ENCODE peak calls at places on chromosomes 7 and 10, in eight cellular contexts. One of them, this sample, is unnamed. For H3K27me3, the result is how much of the 10 kb centered on the place peaks cover.

GRCh38 chr10:88952647-88953111 is at the start of gene ACTA2:
- DNase-seq in naive thymus-derived CD4-positive, alpha-beta T cell: no peak
- DNase-seq in hepatocyte: peak
- DNase-seq in small intestine: no peak
- DNase-seq in Peyer's patch: no peak
- DNase-seq in A673: peak
- DNase-seq in tibial nerve: no peak
- DNase-seq in adrenal gland: peak
- DNase-seq in this sample: no peak

GRCh38 chr7:133258174-133258573 is 5.3 kb downstream of the EXOC4 start:
- DNase-seq in small intestine: no peak
- DNase-seq in adrenal gland: no peak
- DNase-seq in naive thymus-derived CD4-positive, alpha-beta T cell: no peak
- DNase-seq in A673: no peak
- DNase-seq in Peyer's patch: no peak
- DNase-seq in hepatocyte: no peak
- DNase-seq in tibial nerve: no peak
- DNase-seq in this sample: no peak

GRCh38 chr7:40793132-40793531 is 658.3 kb downstream of the SUGCT start:
- DNase-seq in Peyer's patch: no peak
- DNase-seq in A673: no peak
- DNase-seq in tibial nerve: no peak
- DNase-seq in adrenal gland: no peak
- DNase-seq in naive thymus-derived CD4-positive, alpha-beta T cell: no peak
- DNase-seq in small intestine: no peak
- DNase-seq in hepatocyte: no peak
- DNase-seq in this sample: no peak

GRCh38 chr10:103622935-103623574 is 129.6 kb downstream of the NEURL1 start:
- DNase-seq in small intestine: no peak
- DNase-seq in Peyer's patch: no peak
- DNase-seq in tibial nerve: no peak
- DNase-seq in A673: no peak
- DNase-seq in hepatocyte: no peak
- DNase-seq in naive thymus-derived CD4-positive, alpha-beta T cell: no peak
- DNase-seq in adrenal gland: no peak
- DNase-seq in this sample: no peak

GRCh38 chr7:120185940-120186682 is 86.9 kb upstream of the KCND2 start:
- DNase-seq in Peyer's patch: no peak
- DNase-seq in naive thymus-derived CD4-positive, alpha-beta T cell: no peak
- DNase-seq in small intestine: no peak
- DNase-seq in hepatocyte: no peak
- DNase-seq in adrenal gland: no peak
- DNase-seq in A673: no peak
- DNase-seq in tibial nerve: no peak
- DNase-seq in this sample: no peak

GRCh38 chr10:19426039-19426438 is 377.4 kb downstream of the MALRD1 start:
- DNase-seq in A673: no peak
- DNase-seq in hepatocyte: no peak
- DNase-seq in naive thymus-derived CD4-positive, alpha-beta T cell: no peak
- DNase-seq in Peyer's patch: no peak
- DNase-seq in adrenal gland: no peak
- DNase-seq in small intestine: no peak
- DNase-seq in tibial nerve: no peak
- DNase-seq in this sample: no peak

GRCh38 chr10:48694371-48695030 is 9.8 kb downstream of the WDFY4 start:
- DNase-seq in A673: no peak
- DNase-seq in adrenal gland: no peak
- DNase-seq in hepatocyte: no peak
- DNase-seq in naive thymus-derived CD4-positive, alpha-beta T cell: no peak
- DNase-seq in small intestine: no peak
- DNase-seq in Peyer's patch: no peak
- DNase-seq in tibial nerve: no peak
- DNase-seq in this sample: no peak

GRCh38 chr10:129953541-129954031 is 10.5 kb downstream of the EBF3 start:
- DNase-seq in Peyer's patch: no peak
- DNase-seq in A673: no peak
- DNase-seq in adrenal gland: no peak
- DNase-seq in small intestine: no peak
- DNase-seq in hepatocyte: no peak
- DNase-seq in tibial nerve: no peak
- DNase-seq in naive thymus-derived CD4-positive, alpha-beta T cell: no peak
- DNase-seq in this sample: no peak

GRCh38 chr10:78944658-78945333 is 124.0 kb upstream of the ZMIZ1 start:
- DNase-seq in Peyer's patch: peak
- DNase-seq in adrenal gland: peak
- DNase-seq in tibial nerve: peak
- DNase-seq in A673: no peak
- DNase-seq in small intestine: no peak
- DNase-seq in hepatocyte: peak
- DNase-seq in naive thymus-derived CD4-positive, alpha-beta T cell: peak
- DNase-seq in this sample: no peak

GRCh38 chr10:4434105-4434504 is 391.9 kb upstream of the AKR1E2 start:
- DNase-seq in hepatocyte: no peak
- DNase-seq in small intestine: no peak
- DNase-seq in naive thymus-derived CD4-positive, alpha-beta T cell: no peak
- DNase-seq in tibial nerve: no peak
- DNase-seq in Peyer's patch: no peak
- DNase-seq in A673: no peak
- DNase-seq in adrenal gland: no peak
- DNase-seq in this sample: no peak

GRCh38 chr10:7168414-7168813 is 242.4 kb downstream of the SFMBT2 start:
- DNase-seq in Peyer's patch: no peak
- DNase-seq in tibial nerve: no peak
- DNase-seq in adrenal gland: no peak
- DNase-seq in small intestine: peak
- DNase-seq in A673: no peak
- DNase-seq in hepatocyte: no peak
- DNase-seq in naive thymus-derived CD4-positive, alpha-beta T cell: no peak
- DNase-seq in this sample: no peak

GRCh38 chr10:117537436-117537903 is 5.1 kb upstream of the EMX2 start:
- DNase-seq in adrenal gland: peak
- DNase-seq in tibial nerve: no peak
- DNase-seq in small intestine: no peak
- DNase-seq in Peyer's patch: no peak
- DNase-seq in A673: no peak
- DNase-seq in hepatocyte: peak
- DNase-seq in naive thymus-derived CD4-positive, alpha-beta T cell: no peak
- DNase-seq in this sample: no peak

GRCh38 chr7:98568891-98569290 is 48.2 kb upstream of the NPTX2 start:
- DNase-seq in naive thymus-derived CD4-positive, alpha-beta T cell: no peak
- DNase-seq in Peyer's patch: no peak
- DNase-seq in hepatocyte: no peak
- DNase-seq in A673: no peak
- DNase-seq in small intestine: no peak
- DNase-seq in tibial nerve: no peak
- DNase-seq in adrenal gland: peak
- DNase-seq in this sample: no peak

GRCh38 chr7:36506820-36507219 is 117.2 kb downstream of the ANLN start:
- DNase-seq in tibial nerve: no peak
- DNase-seq in A673: no peak
- DNase-seq in Peyer's patch: no peak
- DNase-seq in adrenal gland: no peak
- DNase-seq in naive thymus-derived CD4-positive, alpha-beta T cell: no peak
- DNase-seq in hepatocyte: no peak
- DNase-seq in small intestine: no peak
- DNase-seq in this sample: no peak

GRCh38 chr7:80910228-80910627 is 8.6 kb downstream of the SEMA3C start:
- DNase-seq in adrenal gland: no peak
- DNase-seq in hepatocyte: no peak
- DNase-seq in Peyer's patch: no peak
- DNase-seq in small intestine: no peak
- DNase-seq in tibial nerve: no peak
- DNase-seq in naive thymus-derived CD4-positive, alpha-beta T cell: no peak
- DNase-seq in A673: no peak
- DNase-seq in this sample: no peak

GRCh38 chr7:132386249-132386681 is 190.0 kb downstream of the PLXNA4 start:
- DNase-seq in adrenal gland: peak
- DNase-seq in small intestine: no peak
- DNase-seq in hepatocyte: peak
- DNase-seq in Peyer's patch: no peak
- DNase-seq in tibial nerve: peak
- DNase-seq in naive thymus-derived CD4-positive, alpha-beta T cell: no peak
- DNase-seq in A673: no peak
- DNase-seq in this sample: no peak

GRCh38 chr10:9102026-9102425 is 1047.5 kb downstream of the GATA3 start:
- DNase-seq in adrenal gland: no peak
- DNase-seq in hepatocyte: peak
- DNase-seq in tibial nerve: no peak
- DNase-seq in small intestine: no peak
- DNase-seq in naive thymus-derived CD4-positive, alpha-beta T cell: no peak
- DNase-seq in A673: no peak
- DNase-seq in Peyer's patch: no peak
- DNase-seq in this sample: no peak

GRCh38 chr10:9103301-9103700 is 1048.8 kb downstream of the GATA3 start:
- DNase-seq in hepatocyte: no peak
- DNase-seq in naive thymus-derived CD4-positive, alpha-beta T cell: no peak
- DNase-seq in Peyer's patch: no peak
- DNase-seq in tibial nerve: no peak
- DNase-seq in adrenal gland: no peak
- DNase-seq in A673: peak
- DNase-seq in small intestine: no peak
- DNase-seq in this sample: no peak

GRCh38 chr10:9096288-9096687 is 1041.8 kb downstream of the GATA3 start:
- DNase-seq in A673: no peak
- DNase-seq in hepatocyte: no peak
- DNase-seq in tibial nerve: no peak
- DNase-seq in naive thymus-derived CD4-positive, alpha-beta T cell: peak
- DNase-seq in Peyer's patch: no peak
- DNase-seq in adrenal gland: no peak
- DNase-seq in small intestine: no peak
- DNase-seq in this sample: peak

GRCh38 chr10:9097206-9097990 is 1042.9 kb downstream of the GATA3 start:
- DNase-seq in hepatocyte: no peak
- DNase-seq in small intestine: no peak
- DNase-seq in tibial nerve: no peak
- DNase-seq in adrenal gland: no peak
- DNase-seq in A673: no peak
- DNase-seq in naive thymus-derived CD4-positive, alpha-beta T cell: peak
- DNase-seq in Peyer's patch: no peak
- DNase-seq in this sample: no peak

DNA sequence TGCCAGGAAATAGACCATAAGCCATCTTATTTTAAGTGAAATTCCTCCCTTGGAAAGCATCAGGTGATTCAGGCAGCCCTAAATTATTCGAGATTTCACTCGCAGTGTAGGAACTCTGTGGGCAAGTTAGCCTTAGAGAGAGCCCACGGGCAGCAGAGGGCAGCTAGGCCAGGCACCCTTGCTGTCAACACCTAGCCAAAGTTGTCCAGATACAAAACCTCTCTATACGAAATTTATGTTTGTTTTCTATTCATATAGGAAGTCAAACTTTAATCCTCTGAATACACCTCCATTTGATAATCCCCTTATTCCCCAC is 1043.5 kb downstream of the GATA3 start:
- DNase-seq in Peyer's patch: no peak
- DNase-seq in adrenal gland: no peak
- DNase-seq in A673: no peak
- DNase-seq in naive thymus-derived CD4-positive, alpha-beta T cell: no peak
- DNase-seq in hepatocyte: no peak
- DNase-seq in tibial nerve: no peak
- DNase-seq in small intestine: no peak
- DNase-seq in this sample: no peak
- H3K27me3 ChIP-seq in Peyer's patch: under half
- H3K27me3 ChIP-seq in adrenal gland: under half
- H3K27me3 ChIP-seq in A673: under half
- H3K27me3 ChIP-seq in naive thymus-derived CD4-positive, alpha-beta T cell: under half
- H3K27me3 ChIP-seq in hepatocyte: under half
- H3K27me3 ChIP-seq in tibial nerve: under half
- H3K27me3 ChIP-seq in small intestine: under half
- H3K27me3 ChIP-seq in this sample: under half

GRCh38 chr7:82953324-82954027 is 209.2 kb downstream of the PCLO start:
- DNase-seq in Peyer's patch: no peak
- DNase-seq in A673: no peak
- DNase-seq in hepatocyte: no peak
- DNase-seq in tibial nerve: no peak
- DNase-seq in naive thymus-derived CD4-positive, alpha-beta T cell: no peak
- DNase-seq in adrenal gland: no peak
- DNase-seq in small intestine: peak
- DNase-seq in this sample: no peak

GRCh38 chr7:82959528-82959927 is 203.2 kb downstream of the PCLO start:
- DNase-seq in Peyer's patch: no peak
- DNase-seq in A673: no peak
- DNase-seq in hepatocyte: no peak
- DNase-seq in adrenal gland: no peak
- DNase-seq in tibial nerve: no peak
- DNase-seq in small intestine: no peak
- DNase-seq in naive thymus-derived CD4-positive, alpha-beta T cell: no peak
- DNase-seq in this sample: no peak

GRCh38 chr7:82961240-82961639 is 201.4 kb downstream of the PCLO start:
- DNase-seq in Peyer's patch: no peak
- DNase-seq in small intestine: no peak
- DNase-seq in hepatocyte: no peak
- DNase-seq in A673: no peak
- DNase-seq in adrenal gland: no peak
- DNase-seq in naive thymus-derived CD4-positive, alpha-beta T cell: no peak
- DNase-seq in tibial nerve: no peak
- DNase-seq in this sample: no peak

GRCh38 chr7:82957521-82957920 is 205.2 kb downstream of the PCLO start:
- DNase-seq in small intestine: no peak
- DNase-seq in tibial nerve: no peak
- DNase-seq in naive thymus-derived CD4-positive, alpha-beta T cell: no peak
- DNase-seq in adrenal gland: no peak
- DNase-seq in hepatocyte: no peak
- DNase-seq in A673: no peak
- DNase-seq in Peyer's patch: no peak
- DNase-seq in this sample: no peak
- H3K4me3 ChIP-seq in small intestine: no peak
- H3K4me3 ChIP-seq in tibial nerve: no peak
- H3K4me3 ChIP-seq in naive thymus-derived CD4-positive, alpha-beta T cell: no peak
- H3K4me3 ChIP-seq in adrenal gland: no peak
- H3K4me3 ChIP-seq in hepatocyte: no peak
- H3K4me3 ChIP-seq in A673: no peak
- H3K4me3 ChIP-seq in Peyer's patch: no peak
- H3K4me3 ChIP-seq in this sample: no peak

GRCh38 chr7:42945821-42946615 is 13.8 kb downstream of the MRPL32 start:
- DNase-seq in Peyer's patch: no peak
- DNase-seq in adrenal gland: no peak
- DNase-seq in A673: no peak
- DNase-seq in tibial nerve: no peak
- DNase-seq in small intestine: no peak
- DNase-seq in hepatocyte: no peak
- DNase-seq in naive thymus-derived CD4-positive, alpha-beta T cell: no peak
- DNase-seq in this sample: no peak
- H3K27me3 ChIP-seq in Peyer's patch: under half
- H3K27me3 ChIP-seq in adrenal gland: under half
- H3K27me3 ChIP-seq in A673: under half
- H3K27me3 ChIP-seq in tibial nerve: under half
- H3K27me3 ChIP-seq in small intestine: under half
- H3K27me3 ChIP-seq in hepatocyte: under half
- H3K27me3 ChIP-seq in naive thymus-derived CD4-positive, alpha-beta T cell: under half
- H3K27me3 ChIP-seq in this sample: under half

DNA sequence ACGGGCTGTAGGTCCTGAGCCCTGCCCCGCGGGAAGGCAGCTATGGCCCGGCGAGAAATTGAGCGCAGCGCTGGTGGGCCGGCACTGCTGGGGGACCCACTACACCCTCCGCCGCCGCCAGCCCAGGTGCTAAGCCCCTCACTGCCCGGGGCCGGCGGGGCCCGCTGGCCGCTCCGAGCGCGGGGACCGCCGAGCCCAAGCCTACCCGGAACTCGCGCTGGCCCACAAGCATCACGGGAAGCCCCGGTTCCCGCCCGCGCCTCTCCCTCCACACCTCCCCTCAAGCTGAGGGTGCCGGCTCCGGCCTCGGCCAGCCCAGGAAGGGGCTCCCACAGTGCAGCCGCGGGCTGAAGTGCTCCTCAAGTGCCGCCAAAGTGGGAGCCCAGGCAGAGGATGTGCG is 5.5 kb upstream of the CACUL1 start:
- DNase-seq in A673: no peak
- DNase-seq in naive thymus-derived CD4-positive, alpha-beta T cell: no peak
- DNase-seq in Peyer's patch: no peak
- DNase-seq in hepatocyte: peak
- DNase-seq in adrenal gland: no peak
- DNase-seq in tibial nerve: no peak
- DNase-seq in small intestine: no peak
- DNase-seq in this sample: no peak
- H3K4me3 ChIP-seq in A673: no peak
- H3K4me3 ChIP-seq in naive thymus-derived CD4-positive, alpha-beta T cell: no peak
- H3K4me3 ChIP-seq in Peyer's patch: no peak
- H3K4me3 ChIP-seq in hepatocyte: peak
- H3K4me3 ChIP-seq in adrenal gland: no peak
- H3K4me3 ChIP-seq in tibial nerve: no peak
- H3K4me3 ChIP-seq in small intestine: no peak
- H3K4me3 ChIP-seq in this sample: no peak